ENCODE peak calls at places on chromosomes 2 and 18, in ten cellular contexts. U is cardiac fibroblast, C is retinal pigment epithelial cell, R is RWPE2, H is left ventricle myocardium inferior, Q is testis, G is epithelial cell of esophagus, B is cardiac muscle cell, D is PC-3, S is astrocyte of the cerebellum. O is an unnamed sample.

GRCh38 chr18:26021061-26021754 is 69.2 kb downstream of the SS18 start:
- DNase-seq in U (no peak), C (peak), R (no peak), H (no peak), Q (no peak), G (no peak), B (no peak), D (no peak), S (no peak), O (no peak)

GRCh38 chr18:28126768-28127167 is 50.2 kb downstream of the CDH2 start:
- DNase-seq in U (no peak), C (no peak), R (no peak), H (no peak), Q (no peak), G (no peak), B (no peak), D (no peak), S (no peak), O (no peak)

GRCh38 chr18:22695674-22696073 is 237.5 kb upstream of the RBBP8 start:
- DNase-seq in U (no peak), C (no peak), R (no peak), H (no peak), Q (no peak), G (no peak), B (no peak), D (no peak), S (no peak), O (no peak)

GRCh38 chr2:10575566-10576300 is 114.0 kb downstream of the NOL10 start:
- DNase-seq in U (peak), C (peak), R (no peak), H (no peak), Q (no peak), G (peak), B (peak), D (peak), S (no peak), O (peak)

GRCh38 chr18:77262655-77263470 is 13.2 kb downstream of the GALR1 start:
- DNase-seq in U (no peak), C (no peak), R (no peak), H (no peak), Q (no peak), G (no peak), B (no peak), D (peak), S (no peak), O (no peak)

GRCh38 chr2:88590998-88591613 is 36.2 kb downstream of the EIF2AK3 start:
- DNase-seq in U (peak), C (no peak), R (no peak), H (no peak), Q (peak), G (peak), B (peak), D (peak), S (peak), O (peak)

GRCh38 chr2:217489145-217489960 is 513.4 kb downstream of the TNS1 start:
- DNase-seq in U (no peak), C (peak), R (no peak), H (no peak), Q (peak), G (peak), B (no peak), D (peak), S (peak), O (no peak)

GRCh38 chr2:26164231-26164630 is 8.7 kb upstream of the GAREM2 start:
- DNase-seq in U (no peak), C (no peak), R (no peak), H (peak), Q (no peak), G (no peak), B (no peak), D (no peak), S (no peak), O (no peak)

GRCh38 chr2:98588880-98589425 is 19.4 kb downstream of the COA5 start:
- DNase-seq in U (no peak), C (no peak), R (no peak), H (no peak), Q (no peak), G (no peak), B (no peak), D (no peak), S (no peak), O (no peak)

GRCh38 chr2:96157649-96158553 is 12.7 kb upstream of the DUSP2 start:
- DNase-seq in U (no peak), C (no peak), R (peak), H (no peak), Q (no peak), G (no peak), B (no peak), D (no peak), S (no peak), O (no peak)

GRCh38 chr2:53422979-53423378 is 344.6 kb upstream of the CHAC2 start:
- DNase-seq in U (peak), C (no peak), R (no peak), H (no peak), Q (peak), G (peak), B (peak), D (peak), S (peak), O (peak)

GRCh38 chr2:105521176-105521575 is 122.3 kb upstream of the FHL2 start:
- DNase-seq in U (peak), C (no peak), R (no peak), H (no peak), Q (no peak), G (peak), B (peak), D (peak), S (peak), O (no peak)

GRCh38 chr18:73945130-73945792 is 202.4 kb downstream of the FBXO15 start:
- DNase-seq in U (no peak), C (no peak), R (no peak), H (no peak), Q (no peak), G (peak), B (no peak), D (peak), S (no peak), O (no peak)

GRCh38 chr2:239363946-239364637 is 36.7 kb downstream of the HDAC4 start:
- DNase-seq in U (no peak), C (no peak), R (no peak), H (no peak), Q (no peak), G (no peak), B (no peak), D (no peak), S (no peak), O (no peak)

GRCh38 chr2:72112421-72112820 is 35.2 kb downstream of the CYP26B1 start:
- DNase-seq in U (peak), C (peak), R (peak), H (no peak), Q (no peak), G (peak), B (peak), D (peak), S (peak), O (no peak)

GRCh38 chr2:213246665-213247281 is 37.5 kb upstream of the SPAG16 start:
- DNase-seq in U (peak), C (no peak), R (no peak), H (no peak), Q (peak), G (peak), B (peak), D (peak), S (peak), O (no peak)

GRCh38 chr2:26642437-26642836 is 1.3 kb upstream of the CIB4 start:
- DNase-seq in U (no peak), C (no peak), R (no peak), H (no peak), Q (no peak), G (no peak), B (no peak), D (no peak), S (no peak), O (no peak)

GRCh38 chr18:57150828-57151227 is 3.9 kb downstream of the BOD1L2 start:
- DNase-seq in U (no peak), C (no peak), R (no peak), H (no peak), Q (no peak), G (no peak), B (no peak), D (no peak), S (no peak), O (no peak)

GRCh38 chr2:199019898-199020507 is 437.7 kb downstream of the SATB2 start:
- DNase-seq in U (peak), C (peak), R (no peak), H (no peak), Q (peak), G (peak), B (peak), D (peak), S (peak), O (peak)

GRCh38 chr2:172455121-172455515 is 27.7 kb downstream of the ITGA6 start:
- DNase-seq in U (no peak), C (no peak), R (no peak), H (no peak), Q (no peak), G (peak), B (no peak), D (peak), S (no peak), O (no peak)

GRCh38 chr18:28176933-28177827 is at the start of gene CDH2:
- DNase-seq in U (peak), C (peak), R (peak), H (peak), Q (peak), G (peak), B (peak), D (peak), S (peak), O (peak)

GRCh38 chr18:32735781-32736180 is 37.0 kb downstream of the KLHL14 start:
- DNase-seq in U (no peak), C (peak), R (no peak), H (no peak), Q (no peak), G (peak), B (peak), D (peak), S (peak), O (no peak)

GRCh38 chr2:108923019-108923700 is 65.9 kb downstream of the EDAR start:
- DNase-seq in U (no peak), C (no peak), R (peak), H (no peak), Q (no peak), G (peak), B (no peak), D (peak), S (no peak), O (no peak)

GRCh38 chr2:177044686-177045085 is 167.9 kb upstream of the HNRNPA3 start:
- DNase-seq in U (no peak), C (no peak), R (no peak), H (no peak), Q (no peak), G (no peak), B (no peak), D (no peak), S (no peak), O (no peak)

GRCh38 chr2:30266051-30266621 is 34.8 kb downstream of the LBH start:
- DNase-seq in U (no peak), C (no peak), R (no peak), H (no peak), Q (no peak), G (no peak), B (peak), D (no peak), S (no peak), O (no peak)

GRCh38 chr2:168624028-168624427 is 168.0 kb downstream of the CERS6 start:
- DNase-seq in U (no peak), C (no peak), R (no peak), H (no peak), Q (no peak), G (no peak), B (no peak), D (no peak), S (no peak), O (no peak)

GRCh38 chr18:79442508-79443221 is 46.9 kb downstream of the NFATC1 start:
- DNase-seq in U (peak), C (no peak), R (no peak), H (no peak), Q (no peak), G (no peak), B (peak), D (no peak), S (no peak), O (no peak)

GRCh38 chr2:43026451-43027102 is 199.8 kb downstream of the ZFP36L2 start:
- DNase-seq in U (no peak), C (no peak), R (no peak), H (no peak), Q (no peak), G (no peak), B (no peak), D (no peak), S (no peak), O (no peak)

GRCh38 chr2:24819442-24820174 is 26.4 kb downstream of the CENPO start:
- DNase-seq in U (no peak), C (no peak), R (no peak), H (peak), Q (peak), G (no peak), B (no peak), D (no peak), S (no peak), O (no peak)

GRCh38 chr2:21395366-21395765 is 271.6 kb downstream of the TDRD15 start:
- DNase-seq in U (no peak), C (no peak), R (no peak), H (no peak), Q (peak), G (no peak), B (no peak), D (no peak), S (no peak), O (no peak)

GRCh38 chr2:170466632-170467031 is 248.5 kb upstream of the SP5 start:
- DNase-seq in U (no peak), C (no peak), R (no peak), H (no peak), Q (no peak), G (no peak), B (no peak), D (no peak), S (no peak), O (no peak)

GRCh38 chr18:63314991-63315662 is 4.4 kb downstream of the BCL2 start:
- DNase-seq in U (no peak), C (no peak), R (no peak), H (no peak), Q (no peak), G (no peak), B (no peak), D (no peak), S (no peak), O (no peak)

GRCh38 chr2:40716879-40717278 is 265.0 kb upstream of the SLC8A1 start:
- DNase-seq in U (peak), C (no peak), R (peak), H (no peak), Q (no peak), G (peak), B (peak), D (peak), S (no peak), O (peak)

GRCh38 chr2:78978340-78978739 is 47.2 kb upstream of the REG3G start:
- DNase-seq in U (no peak), C (peak), R (no peak), H (no peak), Q (no peak), G (no peak), B (no peak), D (no peak), S (no peak), O (no peak)

GRCh38 chr2:133718688-133719201 is 150.5 kb upstream of the NCKAP5 start:
- DNase-seq in U (peak), C (peak), R (no peak), H (peak), Q (no peak), G (peak), B (peak), D (peak), S (peak), O (peak)

GRCh38 chr18:35121531-35121930 is 80.3 kb downstream of the MAPRE2 start:
- DNase-seq in U (no peak), C (no peak), R (no peak), H (no peak), Q (no peak), G (no peak), B (no peak), D (no peak), S (no peak), O (no peak)

GRCh38 chr2:141929331-141930252 is 201.2 kb downstream of the LRP1B start:
- DNase-seq in U (no peak), C (no peak), R (no peak), H (no peak), Q (no peak), G (no peak), B (no peak), D (no peak), S (no peak), O (no peak)

GRCh38 chr2:141923657-141924056 is 207.2 kb downstream of the LRP1B start:
- DNase-seq in U (no peak), C (peak), R (no peak), H (no peak), Q (no peak), G (peak), B (no peak), D (peak), S (no peak), O (no peak)

GRCh38 chr2:141927536-141927935 is 203.3 kb downstream of the LRP1B start:
- DNase-seq in U (no peak), C (no peak), R (no peak), H (no peak), Q (no peak), G (peak), B (no peak), D (no peak), S (no peak), O (no peak)

GRCh38 chr2:141930803-141931202 is 200.0 kb downstream of the LRP1B start:
- DNase-seq in U (no peak), C (no peak), R (no peak), H (no peak), Q (no peak), G (peak), B (no peak), D (no peak), S (no peak), O (no peak)

DNA sequence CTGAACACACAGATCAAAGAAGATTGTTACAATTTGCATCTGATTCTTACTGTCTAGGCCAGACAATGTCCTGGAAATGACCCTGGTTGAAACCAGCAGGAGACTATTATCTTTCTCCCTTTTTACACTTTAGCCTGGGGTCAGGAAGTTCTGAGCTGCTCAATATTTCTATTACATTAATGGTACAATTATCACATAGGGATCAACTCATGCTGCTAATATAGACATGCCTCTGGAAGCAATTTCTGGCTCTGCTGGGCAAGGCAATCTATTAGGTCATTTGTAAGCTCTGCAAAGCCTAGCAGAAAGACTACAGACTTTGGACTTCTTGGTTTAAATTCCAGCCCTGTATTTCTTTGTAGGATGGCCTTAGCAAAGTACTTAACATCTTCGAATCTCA is 205.3 kb downstream of the LRP1B start:
- DNase-seq in U (no peak), C (no peak), R (no peak), H (no peak), Q (no peak), G (no peak), B (no peak), D (no peak), S (no peak), O (no peak)
- H3K4me3 ChIP-seq in U (no peak), C (no peak), R (no peak), H (no peak), Q (no peak), G (no peak), B (no peak), D (no peak), S (no peak), O (no peak)

GRCh38 chr2:45860136-45861106 is 208.9 kb downstream of the PRKCE start:
- DNase-seq in U (peak), C (no peak), R (no peak), H (peak), Q (peak), G (no peak), B (peak), D (no peak), S (no peak), O (no peak)
- TF ChIP-seq CTCF in U (no peak), C (no peak), R (no peak), H (peak), Q (no peak), G (no peak), B (peak), D (no peak), S (no peak), O (peak)

DNA sequence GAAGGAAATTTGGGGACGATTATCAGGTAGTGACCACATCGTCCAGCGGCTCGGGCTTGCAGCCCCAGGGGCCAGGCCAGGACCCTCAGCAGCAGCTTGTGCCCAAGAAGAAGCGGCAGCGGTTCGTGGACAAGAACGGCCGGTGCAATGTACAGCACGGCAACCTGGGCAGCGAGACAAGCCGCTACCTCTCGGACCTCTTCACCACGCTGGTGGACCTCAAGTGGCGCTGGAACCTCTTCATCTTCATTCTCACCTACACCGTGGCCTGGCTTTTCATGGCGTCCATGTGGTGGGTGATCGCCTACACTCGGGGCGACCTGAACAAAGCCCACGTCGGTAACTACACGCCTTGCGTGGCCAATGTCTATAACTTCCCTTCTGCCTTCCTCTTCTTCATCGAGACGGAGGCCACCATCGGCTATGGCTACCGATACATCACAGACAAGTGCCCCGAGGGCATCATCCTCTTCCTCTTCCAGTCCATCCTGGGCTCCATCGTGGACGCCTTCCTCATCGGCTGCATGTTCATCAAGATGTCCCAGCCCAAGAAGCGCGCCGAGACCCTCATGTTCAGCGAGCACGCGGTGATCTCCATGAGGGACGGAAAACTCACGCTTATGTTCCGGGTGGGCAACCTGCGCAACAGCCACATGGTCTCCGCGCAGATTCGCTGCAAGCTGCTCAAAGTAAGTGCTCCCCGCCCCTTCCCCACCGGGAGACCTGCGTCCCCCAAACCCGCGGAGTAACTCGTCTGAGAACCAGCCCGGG is 479 bp downstream of the KCNJ3 start:
- DNase-seq in U (no peak), C (no peak), R (peak), H (no peak), Q (peak), G (no peak), B (no peak), D (no peak), S (no peak), O (no peak)
- H3K4me3 ChIP-seq in U (no peak), C (peak), R (no peak), H (peak), Q (peak), G (no peak), B (peak), D (no peak), S (peak), O (no peak)

DNA sequence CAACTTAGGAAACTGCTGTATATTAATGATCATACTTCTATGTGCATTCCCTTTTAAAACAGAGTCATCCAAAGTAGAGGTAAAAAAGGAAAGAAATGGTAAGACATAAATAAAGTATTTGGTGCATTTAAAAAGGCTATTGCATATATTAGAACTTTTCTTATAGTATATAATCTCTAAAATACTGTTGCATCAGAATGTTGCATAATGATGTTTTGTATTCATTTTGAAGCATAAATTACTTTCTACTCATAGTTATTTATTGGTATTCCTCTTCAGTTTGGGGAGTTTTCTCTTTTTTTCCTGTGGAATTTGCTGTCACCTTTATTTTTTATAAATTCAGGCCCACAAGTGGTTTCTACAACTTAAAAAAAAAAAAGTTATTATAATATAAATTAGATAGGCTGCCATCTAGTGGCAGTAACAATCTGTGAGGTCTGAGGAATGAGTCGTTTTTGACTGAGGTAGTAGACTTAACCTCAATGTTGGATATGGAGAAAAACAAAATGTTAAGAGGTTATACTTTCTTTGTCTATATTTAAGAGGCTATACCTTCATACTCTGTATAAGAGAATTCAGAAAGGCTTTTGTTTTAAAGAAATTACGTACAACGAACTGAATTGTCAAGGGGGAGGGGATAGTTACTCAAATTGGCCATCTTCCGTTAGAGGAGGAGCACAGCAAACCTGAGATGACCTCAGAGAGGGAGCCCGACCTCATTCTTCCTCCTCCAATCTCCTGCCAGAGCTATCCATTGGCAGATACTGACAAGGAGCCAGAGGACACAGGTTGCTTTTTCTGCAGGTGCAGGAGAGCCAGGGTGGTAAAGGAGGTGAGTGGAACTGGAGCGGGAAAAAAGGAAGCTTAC is 23.8 kb downstream of the ANKAR start:
- DNase-seq in U (peak), C (no peak), R (no peak), H (no peak), Q (peak), G (peak), B (peak), D (peak), S (peak), O (no peak)
- TF ChIP-seq CTCF in U (peak), C (peak), R (peak), H (peak), Q (peak), G (peak), B (peak), D (peak), S (peak), O (peak)